ENCODE peak calls at places on chromosomes 6 and 20, in five cellular contexts. One of them, this sample, is unnamed.

GRCh38 chr20:576156-576555 is 32.6 kb upstream of the CSNK2A1 start:
- DNase-seq in fibroblast of mammary gland: no peak
- DNase-seq in lower lobe of right lung: no peak
- DNase-seq in GM23338: no peak
- DNase-seq in ascending aorta: no peak
- DNase-seq in this sample: no peak

GRCh38 chr20:36155991-36156390 is 1.5 kb downstream of the EPB41L1 start:
- DNase-seq in fibroblast of mammary gland: no peak
- DNase-seq in lower lobe of right lung: no peak
- DNase-seq in GM23338: no peak
- DNase-seq in ascending aorta: no peak
- DNase-seq in this sample: no peak

GRCh38 chr20:11919046-11919445 is 1.4 kb downstream of the BTBD3 start:
- DNase-seq in fibroblast of mammary gland: no peak
- DNase-seq in lower lobe of right lung: no peak
- DNase-seq in GM23338: peak
- DNase-seq in ascending aorta: no peak
- DNase-seq in this sample: no peak

GRCh38 chr20:59289994-59290393 is 10.4 kb upstream of the EDN3 start:
- DNase-seq in fibroblast of mammary gland: no peak
- DNase-seq in lower lobe of right lung: no peak
- DNase-seq in GM23338: no peak
- DNase-seq in ascending aorta: no peak
- DNase-seq in this sample: no peak

GRCh38 chr6:9516207-9516606 is 898.7 kb downstream of the TFAP2A start:
- DNase-seq in fibroblast of mammary gland: peak
- DNase-seq in lower lobe of right lung: no peak
- DNase-seq in GM23338: peak
- DNase-seq in ascending aorta: no peak
- DNase-seq in this sample: peak

GRCh38 chr20:36614781-36615557 is 9.4 kb downstream of the RAB5IF start:
- DNase-seq in fibroblast of mammary gland: no peak
- DNase-seq in lower lobe of right lung: no peak
- DNase-seq in GM23338: no peak
- DNase-seq in ascending aorta: no peak
- DNase-seq in this sample: no peak

GRCh38 chr6:50850223-50850751 is 31.6 kb downstream of the TFAP2B start:
- DNase-seq in fibroblast of mammary gland: no peak
- DNase-seq in lower lobe of right lung: no peak
- DNase-seq in GM23338: peak
- DNase-seq in ascending aorta: no peak
- DNase-seq in this sample: peak

GRCh38 chr20:63089051-63089907 is 82.5 kb upstream of the BHLHE23 start:
- DNase-seq in fibroblast of mammary gland: no peak
- DNase-seq in lower lobe of right lung: peak
- DNase-seq in GM23338: no peak
- DNase-seq in ascending aorta: no peak
- DNase-seq in this sample: peak

GRCh38 chr6:13404115-13404891 is 76.0 kb upstream of the TBC1D7 start:
- DNase-seq in fibroblast of mammary gland: peak
- DNase-seq in lower lobe of right lung: no peak
- DNase-seq in GM23338: no peak
- DNase-seq in ascending aorta: no peak
- DNase-seq in this sample: peak

GRCh38 chr6:154167163-154167562 is 128.1 kb downstream of the OPRM1 start:
- DNase-seq in fibroblast of mammary gland: no peak
- DNase-seq in lower lobe of right lung: peak
- DNase-seq in GM23338: no peak
- DNase-seq in ascending aorta: no peak
- DNase-seq in this sample: no peak

GRCh38 chr6:14333556-14334305 is 216.2 kb downstream of the CD83 start:
- DNase-seq in fibroblast of mammary gland: peak
- DNase-seq in lower lobe of right lung: no peak
- DNase-seq in GM23338: no peak
- DNase-seq in ascending aorta: no peak
- DNase-seq in this sample: no peak

GRCh38 chr6:3984494-3984893 is 94.4 kb downstream of the FAM217A start:
- DNase-seq in fibroblast of mammary gland: no peak
- DNase-seq in lower lobe of right lung: no peak
- DNase-seq in GM23338: no peak
- DNase-seq in ascending aorta: no peak
- DNase-seq in this sample: no peak

GRCh38 chr6:158220786-158221442 is 52.8 kb downstream of the GTF2H5 start:
- DNase-seq in fibroblast of mammary gland: peak
- DNase-seq in lower lobe of right lung: peak
- DNase-seq in GM23338: peak
- DNase-seq in ascending aorta: peak
- DNase-seq in this sample: peak

GRCh38 chr6:111161650-111162049 is 74.3 kb downstream of the SLC16A10 start:
- DNase-seq in fibroblast of mammary gland: no peak
- DNase-seq in lower lobe of right lung: no peak
- DNase-seq in GM23338: no peak
- DNase-seq in ascending aorta: no peak
- DNase-seq in this sample: no peak

GRCh38 chr6:166955865-166956443 is 396 bp downstream of the RNASET2 start:
- DNase-seq in fibroblast of mammary gland: no peak
- DNase-seq in lower lobe of right lung: no peak
- DNase-seq in GM23338: peak
- DNase-seq in ascending aorta: no peak
- DNase-seq in this sample: peak

DNA sequence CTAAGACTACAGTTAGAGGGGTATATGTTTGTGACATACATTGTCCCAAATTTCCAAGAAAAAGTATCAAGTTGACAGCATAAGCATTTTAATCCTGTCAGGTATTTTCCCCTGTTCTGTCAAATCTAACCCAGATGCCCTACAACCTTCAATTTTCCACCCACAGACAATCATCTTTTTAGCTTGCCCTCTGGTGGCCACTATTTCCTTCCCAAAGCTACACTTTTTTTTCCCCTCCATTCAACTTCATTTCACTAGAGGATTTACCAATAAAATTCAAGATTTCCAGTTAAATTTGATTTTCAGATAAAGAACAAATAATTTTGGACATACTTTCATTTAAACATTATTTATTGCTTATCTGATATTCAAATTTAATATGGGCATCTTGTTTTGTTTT is 286.6 kb downstream of the TENT5A start:
- DNase-seq in fibroblast of mammary gland: peak
- DNase-seq in lower lobe of right lung: no peak
- DNase-seq in GM23338: peak
- DNase-seq in ascending aorta: no peak
- DNase-seq in this sample: peak
- TF ChIP-seq CTCF in fibroblast of mammary gland: peak
- TF ChIP-seq CTCF in lower lobe of right lung: peak
- TF ChIP-seq CTCF in GM23338: peak
- TF ChIP-seq CTCF in ascending aorta: peak
- TF ChIP-seq CTCF in this sample: peak

GRCh38 chr6:152184573-152185157 is 377.2 kb downstream of the ESR1 start:
- DNase-seq in fibroblast of mammary gland: no peak
- DNase-seq in lower lobe of right lung: no peak
- DNase-seq in GM23338: no peak
- DNase-seq in ascending aorta: no peak
- DNase-seq in this sample: no peak
- H3K4me3 ChIP-seq in fibroblast of mammary gland: no peak
- H3K4me3 ChIP-seq in lower lobe of right lung: peak
- H3K4me3 ChIP-seq in GM23338: no peak
- H3K4me3 ChIP-seq in ascending aorta: no peak
- H3K4me3 ChIP-seq in this sample: no peak

GRCh38 chr6:39791311-39791710 is 865 bp upstream of the DAAM2 start:
- DNase-seq in fibroblast of mammary gland: peak
- DNase-seq in lower lobe of right lung: no peak
- DNase-seq in GM23338: peak
- DNase-seq in ascending aorta: no peak
- DNase-seq in this sample: no peak

GRCh38 chr6:39791850-39792500 is at the start of gene DAAM2:
- DNase-seq in fibroblast of mammary gland: peak
- DNase-seq in lower lobe of right lung: peak
- DNase-seq in GM23338: peak
- DNase-seq in ascending aorta: peak
- DNase-seq in this sample: peak

GRCh38 chr6:39793528-39793927 is 1.4 kb downstream of the DAAM2 start:
- DNase-seq in fibroblast of mammary gland: no peak
- DNase-seq in lower lobe of right lung: no peak
- DNase-seq in GM23338: no peak
- DNase-seq in ascending aorta: no peak
- DNase-seq in this sample: no peak

GRCh38 chr6:39792501-39793450 is 600 bp downstream of the DAAM2 start:
- DNase-seq in fibroblast of mammary gland: no peak
- DNase-seq in lower lobe of right lung: no peak
- DNase-seq in GM23338: peak
- DNase-seq in ascending aorta: no peak
- DNase-seq in this sample: no peak

DNA sequence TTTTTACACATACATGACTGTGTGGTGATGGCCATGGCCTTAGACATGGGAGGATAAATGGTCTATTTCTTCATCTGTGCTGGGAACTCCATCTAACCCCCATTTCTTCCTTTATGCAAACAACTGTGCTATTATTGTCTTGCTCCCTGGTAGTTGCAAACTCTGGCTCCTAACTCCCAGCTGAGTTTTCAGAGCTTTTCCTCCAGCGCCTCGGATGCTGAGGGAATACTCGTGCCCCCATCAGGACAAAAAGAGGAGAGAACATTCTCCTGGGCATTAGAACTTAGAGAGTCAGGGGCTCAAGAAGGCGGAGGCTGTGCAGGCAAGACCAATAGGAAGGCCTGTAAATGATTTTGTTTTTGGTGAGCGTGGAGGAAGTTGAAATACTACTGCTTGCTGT is 2.1 kb downstream of the DAAM2 start:
- DNase-seq in fibroblast of mammary gland: no peak
- DNase-seq in lower lobe of right lung: no peak
- DNase-seq in GM23338: no peak
- DNase-seq in ascending aorta: no peak
- DNase-seq in this sample: no peak
- TF ChIP-seq CTCF in fibroblast of mammary gland: no peak
- TF ChIP-seq CTCF in lower lobe of right lung: no peak
- TF ChIP-seq CTCF in GM23338: no peak
- TF ChIP-seq CTCF in ascending aorta: peak
- TF ChIP-seq CTCF in this sample: no peak

DNA sequence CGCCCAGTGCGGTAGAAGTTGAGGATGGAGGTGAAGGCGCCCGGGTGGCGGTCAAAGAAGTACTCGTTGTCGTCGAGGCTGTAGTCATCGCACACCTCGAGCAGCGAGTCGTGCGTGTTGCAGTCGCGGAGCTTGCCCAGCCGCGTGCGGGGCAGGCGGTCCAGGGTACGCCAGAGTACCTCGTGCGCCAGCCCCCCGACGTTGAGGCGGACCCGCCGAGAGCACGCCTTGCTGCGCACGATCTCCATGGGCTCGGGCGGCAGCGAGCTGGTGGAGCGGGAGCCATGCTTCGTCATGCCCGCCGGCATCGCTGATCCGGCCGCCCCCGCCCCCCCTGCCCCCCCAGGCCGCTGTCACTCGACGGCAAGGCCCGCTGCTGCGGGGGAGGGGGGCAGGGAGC is 295 bp downstream of the KCNB1 start:
- DNase-seq in fibroblast of mammary gland: no peak
- DNase-seq in lower lobe of right lung: no peak
- DNase-seq in GM23338: peak
- DNase-seq in ascending aorta: no peak
- DNase-seq in this sample: no peak
- H3K4me3 ChIP-seq in fibroblast of mammary gland: no peak
- H3K4me3 ChIP-seq in lower lobe of right lung: no peak
- H3K4me3 ChIP-seq in GM23338: peak
- H3K4me3 ChIP-seq in ascending aorta: peak
- H3K4me3 ChIP-seq in this sample: no peak

GRCh38 chr6:38933426-38933825 is 115.2 kb upstream of the GLP1R start:
- DNase-seq in fibroblast of mammary gland: peak
- DNase-seq in lower lobe of right lung: no peak
- DNase-seq in GM23338: peak
- DNase-seq in ascending aorta: no peak
- DNase-seq in this sample: peak
- TF ChIP-seq CTCF in fibroblast of mammary gland: peak
- TF ChIP-seq CTCF in lower lobe of right lung: peak
- TF ChIP-seq CTCF in GM23338: peak
- TF ChIP-seq CTCF in ascending aorta: no peak
- TF ChIP-seq CTCF in this sample: peak

GRCh38 chr6:27275025-27275956 is 27.8 kb downstream of the PRSS16 start:
- DNase-seq in fibroblast of mammary gland: peak
- DNase-seq in lower lobe of right lung: no peak
- DNase-seq in GM23338: peak
- DNase-seq in ascending aorta: no peak
- DNase-seq in this sample: peak
- H3K4me3 ChIP-seq in fibroblast of mammary gland: peak
- H3K4me3 ChIP-seq in lower lobe of right lung: no peak
- H3K4me3 ChIP-seq in GM23338: peak
- H3K4me3 ChIP-seq in ascending aorta: no peak
- H3K4me3 ChIP-seq in this sample: no peak

DNA sequence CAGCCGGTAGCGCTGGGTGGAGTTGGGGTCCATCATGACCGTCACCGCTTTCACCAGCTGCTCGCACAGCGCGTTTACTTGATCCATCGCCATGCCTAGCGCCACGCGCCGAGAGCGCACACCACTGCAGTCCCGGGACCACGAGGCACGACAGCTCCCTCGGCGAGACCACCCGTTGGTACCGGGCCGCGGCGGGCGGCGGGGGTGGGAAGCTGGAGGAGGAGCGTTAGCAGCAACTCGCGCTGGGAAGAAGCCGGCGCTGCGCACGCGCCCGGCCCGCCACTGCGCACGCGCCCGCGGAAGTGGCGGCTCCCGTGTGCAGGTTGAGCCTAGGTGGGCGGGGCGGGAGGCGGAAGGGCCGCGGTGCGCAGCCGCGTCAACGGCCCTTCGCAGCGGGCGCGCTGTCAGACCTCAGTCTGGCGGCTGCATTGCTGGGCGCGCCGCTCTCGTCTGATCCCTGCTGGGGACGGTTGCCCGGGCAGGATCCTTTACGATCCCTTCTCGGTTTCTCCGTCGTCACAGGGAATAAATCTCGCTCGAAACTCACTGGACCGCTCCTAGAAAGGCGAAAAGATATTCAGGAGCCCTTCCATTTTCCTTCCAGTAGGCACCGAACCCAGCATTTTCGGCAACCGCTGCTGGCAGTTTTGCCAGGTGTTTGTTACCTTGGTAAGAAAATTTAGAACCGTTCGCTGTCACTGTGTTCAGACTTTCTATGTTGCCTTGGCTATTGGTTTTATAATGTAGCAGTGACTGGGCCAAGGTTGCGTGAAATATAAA is at the start of the genes POLH and XPO5:
- DNase-seq in fibroblast of mammary gland: peak
- DNase-seq in lower lobe of right lung: peak
- DNase-seq in GM23338: peak
- DNase-seq in ascending aorta: peak
- DNase-seq in this sample: peak
- TF ChIP-seq CTCF in fibroblast of mammary gland: peak
- TF ChIP-seq CTCF in lower lobe of right lung: peak
- TF ChIP-seq CTCF in GM23338: no peak
- TF ChIP-seq CTCF in ascending aorta: peak
- TF ChIP-seq CTCF in this sample: no peak

DNA sequence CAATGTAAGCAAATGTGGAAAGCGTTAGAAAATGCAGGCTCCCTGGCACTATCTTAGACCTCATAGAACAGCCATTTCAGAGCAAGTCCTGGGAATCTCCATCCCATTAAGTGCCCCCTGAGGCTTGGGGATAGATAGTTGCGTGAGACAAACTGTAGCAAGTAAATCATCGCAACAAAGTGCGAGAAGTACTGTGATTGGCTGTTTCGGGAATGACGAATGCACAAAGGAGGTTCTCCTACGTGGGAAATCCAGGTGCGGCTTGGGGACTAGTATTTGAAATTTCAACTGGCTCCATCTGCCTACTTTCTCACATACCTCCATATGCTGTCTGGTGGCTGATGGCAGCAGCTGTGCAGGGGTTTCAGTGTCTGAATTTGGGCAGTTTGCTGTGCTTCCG is 84.5 kb downstream of the PLEKHG1 start:
- DNase-seq in fibroblast of mammary gland: no peak
- DNase-seq in lower lobe of right lung: no peak
- DNase-seq in GM23338: no peak
- DNase-seq in ascending aorta: no peak
- DNase-seq in this sample: no peak
- H3K4me3 ChIP-seq in fibroblast of mammary gland: no peak
- H3K4me3 ChIP-seq in lower lobe of right lung: peak
- H3K4me3 ChIP-seq in GM23338: no peak
- H3K4me3 ChIP-seq in ascending aorta: no peak
- H3K4me3 ChIP-seq in this sample: no peak

This sample was measured in epithelial cell of esophagus.